ENCODE peak calls at places on chromosome 3, in six cellular contexts. One of them, this sample, is unnamed.

GRCh38 chr3:26460975-26461374 is 161.6 kb upstream of the LRRC3B start:
- DNase-seq in B cell: no peak
- DNase-seq in tibial artery: no peak
- DNase-seq in fibroblast of lung: no peak
- DNase-seq in GM20000: no peak
- DNase-seq in cardiac muscle cell: no peak
- DNase-seq in this sample: no peak

GRCh38 chr3:29906906-29907305 is 626.0 kb downstream of the RBMS3 start:
- DNase-seq in B cell: no peak
- DNase-seq in tibial artery: no peak
- DNase-seq in fibroblast of lung: no peak
- DNase-seq in GM20000: no peak
- DNase-seq in cardiac muscle cell: no peak
- DNase-seq in this sample: no peak

GRCh38 chr3:71301001-71301400 is 282.5 kb downstream of the FOXP1 start:
- DNase-seq in B cell: no peak
- DNase-seq in tibial artery: no peak
- DNase-seq in fibroblast of lung: no peak
- DNase-seq in GM20000: peak; percentile 16
- DNase-seq in cardiac muscle cell: no peak
- DNase-seq in this sample: peak; percentile 51

GRCh38 chr3:12994357-12994606 is 78.9 kb downstream of the IQSEC1 start:
- DNase-seq in B cell: peak; percentile 46
- DNase-seq in tibial artery: peak; percentile 81
- DNase-seq in fibroblast of lung: no peak
- DNase-seq in GM20000: peak; percentile 79
- DNase-seq in cardiac muscle cell: no peak
- DNase-seq in this sample: peak; percentile 43

GRCh38 chr3:195352895-195353488 is 82.0 kb upstream of the XXYLT1 start:
- DNase-seq in B cell: no peak
- DNase-seq in tibial artery: no peak
- DNase-seq in fibroblast of lung: peak; percentile 66
- DNase-seq in GM20000: no peak
- DNase-seq in cardiac muscle cell: no peak
- DNase-seq in this sample: no peak

GRCh38 chr3:49017978-49018706 is at the start of gene DALRD3:
- DNase-seq in B cell: peak; percentile 75
- DNase-seq in tibial artery: peak; percentile 84
- DNase-seq in fibroblast of lung: peak; percentile 67
- DNase-seq in GM20000: peak; percentile 91
- DNase-seq in cardiac muscle cell: peak; percentile 79
- DNase-seq in this sample: peak; percentile 71

GRCh38 chr3:128801779-128802369 is 75.9 kb downstream of the RAB7A start:
- DNase-seq in B cell: no peak
- DNase-seq in tibial artery: no peak
- DNase-seq in fibroblast of lung: no peak
- DNase-seq in GM20000: no peak
- DNase-seq in cardiac muscle cell: no peak
- DNase-seq in this sample: peak; percentile 69

GRCh38 chr3:124582621-124583437 is 147.4 kb upstream of the UMPS start:
- DNase-seq in B cell: no peak
- DNase-seq in tibial artery: no peak
- DNase-seq in fibroblast of lung: peak; percentile 38
- DNase-seq in GM20000: no peak
- DNase-seq in cardiac muscle cell: no peak
- DNase-seq in this sample: no peak

GRCh38 chr3:165128544-165128943 is 50.2 kb upstream of the SI start:
- DNase-seq in B cell: no peak
- DNase-seq in tibial artery: no peak
- DNase-seq in fibroblast of lung: no peak
- DNase-seq in GM20000: no peak
- DNase-seq in cardiac muscle cell: no peak
- DNase-seq in this sample: no peak

GRCh38 chr3:4986611-4987373 is 7.6 kb downstream of the BHLHE40 start:
- DNase-seq in B cell: peak; percentile 81
- DNase-seq in tibial artery: peak; percentile 99
- DNase-seq in fibroblast of lung: peak; percentile 99
- DNase-seq in GM20000: peak; percentile 73
- DNase-seq in cardiac muscle cell: peak; percentile 97
- DNase-seq in this sample: peak; percentile 91

GRCh38 chr3:194586839-194587238 is 46.4 kb downstream of the TMEM44 start:
- DNase-seq in B cell: no peak
- DNase-seq in tibial artery: no peak
- DNase-seq in fibroblast of lung: peak; percentile 97
- DNase-seq in GM20000: no peak
- DNase-seq in cardiac muscle cell: no peak
- DNase-seq in this sample: no peak

DNA sequence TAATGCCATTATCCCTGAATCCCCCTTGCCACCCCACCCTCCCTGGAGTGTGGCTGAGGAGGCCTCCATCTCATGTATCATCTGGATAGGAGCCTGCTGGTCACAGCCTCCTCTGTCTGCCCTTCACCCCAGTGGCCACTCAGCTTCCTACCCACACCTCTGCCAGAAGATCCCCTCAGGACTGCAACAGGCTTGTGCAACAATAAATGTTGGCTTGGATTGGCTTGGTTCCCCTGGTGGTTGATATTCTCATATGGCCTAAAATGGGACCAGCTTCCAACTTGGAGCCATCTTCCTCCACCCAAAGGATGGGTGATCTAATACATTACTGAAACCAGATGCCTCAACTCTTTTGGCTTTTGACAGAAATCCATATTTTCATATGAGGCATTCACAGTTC is 34.9 kb downstream of the VIPR1 start:
- DNase-seq in B cell: no peak
- DNase-seq in tibial artery: no peak
- DNase-seq in fibroblast of lung: no peak
- DNase-seq in GM20000: no peak
- DNase-seq in cardiac muscle cell: no peak
- DNase-seq in this sample: no peak
- TF ChIP-seq CTCF in B cell: no peak
- TF ChIP-seq CTCF in tibial artery: no peak
- TF ChIP-seq CTCF in fibroblast of lung: no peak
- TF ChIP-seq CTCF in GM20000: no peak
- TF ChIP-seq CTCF in cardiac muscle cell: no peak
- TF ChIP-seq CTCF in this sample: no peak

GRCh38 chr3:186589115-186589514 is 18.6 kb downstream of the DNAJB11 start:
- DNase-seq in B cell: no peak
- DNase-seq in tibial artery: no peak
- DNase-seq in fibroblast of lung: no peak
- DNase-seq in GM20000: no peak
- DNase-seq in cardiac muscle cell: peak; percentile 31
- DNase-seq in this sample: no peak
- TF ChIP-seq CTCF in B cell: no peak
- TF ChIP-seq CTCF in tibial artery: no peak
- TF ChIP-seq CTCF in fibroblast of lung: no peak
- TF ChIP-seq CTCF in GM20000: peak; percentile 9
- TF ChIP-seq CTCF in cardiac muscle cell: peak; percentile 44
- TF ChIP-seq CTCF in this sample: peak; percentile 19

GRCh38 chr3:81216192-81216591 is 545.3 kb downstream of the GBE1 start:
- DNase-seq in B cell: no peak
- DNase-seq in tibial artery: no peak
- DNase-seq in fibroblast of lung: peak; percentile 88
- DNase-seq in GM20000: no peak
- DNase-seq in cardiac muscle cell: no peak
- DNase-seq in this sample: no peak

GRCh38 chr3:81214626-81215025 is 546.8 kb downstream of the GBE1 start:
- DNase-seq in B cell: no peak
- DNase-seq in tibial artery: no peak
- DNase-seq in fibroblast of lung: peak; percentile 81
- DNase-seq in GM20000: no peak
- DNase-seq in cardiac muscle cell: no peak
- DNase-seq in this sample: no peak

GRCh38 chr3:81218023-81218422 is 543.4 kb downstream of the GBE1 start:
- DNase-seq in B cell: no peak
- DNase-seq in tibial artery: no peak
- DNase-seq in fibroblast of lung: peak; percentile 49
- DNase-seq in GM20000: no peak
- DNase-seq in cardiac muscle cell: peak; percentile 35
- DNase-seq in this sample: no peak
- TF ChIP-seq CTCF in B cell: no peak
- TF ChIP-seq CTCF in tibial artery: no peak
- TF ChIP-seq CTCF in fibroblast of lung: peak; percentile 58
- TF ChIP-seq CTCF in GM20000: peak; percentile 21
- TF ChIP-seq CTCF in cardiac muscle cell: peak; percentile 50
- TF ChIP-seq CTCF in this sample: no peak

DNA sequence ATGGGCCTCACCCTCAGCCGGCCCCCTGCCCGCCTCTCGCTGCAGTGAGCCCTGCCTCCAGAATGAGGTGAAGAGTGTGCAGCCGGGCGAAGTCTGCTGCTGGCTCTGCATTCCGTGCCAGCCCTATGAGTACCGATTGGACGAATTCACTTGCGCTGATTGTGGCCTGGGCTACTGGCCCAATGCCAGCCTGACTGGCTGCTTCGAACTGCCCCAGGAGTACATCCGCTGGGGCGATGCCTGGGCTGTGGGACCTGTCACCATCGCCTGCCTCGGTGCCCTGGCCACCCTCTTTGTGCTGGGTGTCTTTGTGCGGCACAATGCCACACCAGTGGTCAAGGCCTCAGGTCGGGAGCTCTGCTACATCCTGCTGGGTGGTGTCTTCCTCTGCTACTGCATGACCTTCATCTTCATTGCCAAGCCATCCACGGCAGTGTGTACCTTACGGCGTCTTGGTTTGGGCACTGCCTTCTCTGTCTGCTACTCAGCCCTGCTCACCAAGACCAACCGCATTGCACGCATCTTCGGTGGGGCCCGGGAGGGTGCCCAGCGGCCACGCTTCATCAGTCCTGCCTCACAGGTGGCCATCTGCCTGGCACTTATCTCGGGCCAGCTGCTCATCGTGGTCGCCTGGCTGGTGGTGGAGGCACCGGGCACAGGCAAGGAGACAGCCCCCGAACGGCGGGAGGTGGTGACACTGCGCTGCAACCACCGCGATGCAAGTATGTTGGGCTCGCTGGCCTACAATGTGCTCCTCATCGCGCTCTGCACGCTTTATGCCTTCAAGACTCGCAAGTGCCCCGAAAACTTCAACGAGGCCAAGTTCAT is 8.6 kb downstream of the GRM2 start:
- DNase-seq in B cell: no peak
- DNase-seq in tibial artery: no peak
- DNase-seq in fibroblast of lung: no peak
- DNase-seq in GM20000: peak; percentile 2
- DNase-seq in cardiac muscle cell: no peak
- DNase-seq in this sample: no peak
- TF ChIP-seq CTCF in B cell: no peak
- TF ChIP-seq CTCF in tibial artery: no peak
- TF ChIP-seq CTCF in fibroblast of lung: no peak
- TF ChIP-seq CTCF in GM20000: no peak
- TF ChIP-seq CTCF in cardiac muscle cell: no peak
- TF ChIP-seq CTCF in this sample: no peak

DNA sequence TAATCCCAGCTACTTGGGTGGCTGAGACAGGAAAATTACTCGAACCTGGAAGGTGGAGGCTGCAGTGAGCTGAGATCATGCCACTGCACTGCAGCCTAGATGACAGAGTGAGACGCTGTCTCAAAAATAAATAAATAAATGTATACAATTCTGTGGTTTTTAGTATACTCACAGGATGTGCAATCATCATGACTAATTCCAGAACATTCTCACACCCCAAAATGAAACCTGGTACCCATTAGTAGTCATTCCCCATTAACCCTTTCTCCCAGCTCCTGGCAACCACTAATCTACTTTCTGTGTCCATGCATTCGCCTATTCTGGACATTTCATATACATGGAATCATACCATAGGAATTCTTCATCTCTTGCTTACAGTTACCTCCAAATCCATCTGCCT is 44.5 kb downstream of the LRRFIP2 start:
- DNase-seq in B cell: no peak
- DNase-seq in tibial artery: no peak
- DNase-seq in fibroblast of lung: peak; percentile 31
- DNase-seq in GM20000: no peak
- DNase-seq in cardiac muscle cell: no peak
- DNase-seq in this sample: no peak
- TF ChIP-seq CTCF in B cell: no peak
- TF ChIP-seq CTCF in tibial artery: no peak
- TF ChIP-seq CTCF in fibroblast of lung: no peak
- TF ChIP-seq CTCF in GM20000: no peak
- TF ChIP-seq CTCF in cardiac muscle cell: no peak
- TF ChIP-seq CTCF in this sample: no peak

DNA sequence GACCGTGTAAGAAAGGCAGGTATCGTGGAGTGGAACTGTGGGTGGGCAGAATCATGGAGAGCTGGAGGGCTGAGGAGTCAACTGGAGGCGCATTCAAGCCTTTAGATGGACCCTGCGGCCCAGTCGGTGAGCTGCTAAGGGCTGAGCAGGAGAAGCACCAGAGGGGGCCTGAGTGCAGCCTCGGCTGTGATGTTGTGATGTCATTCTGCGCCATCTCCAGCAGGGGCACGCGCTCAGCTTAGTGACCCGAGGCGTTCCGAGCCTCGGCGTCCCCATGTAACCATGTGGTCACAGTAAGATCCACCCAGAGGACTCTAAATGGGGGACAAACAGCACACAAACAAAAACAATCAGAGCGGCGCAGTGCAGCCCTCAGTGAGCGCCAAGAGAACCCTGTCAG is 76.8 kb downstream of the VGLL4 start:
- DNase-seq in B cell: no peak
- DNase-seq in tibial artery: no peak
- DNase-seq in fibroblast of lung: no peak
- DNase-seq in GM20000: peak; percentile 9
- DNase-seq in cardiac muscle cell: no peak
- DNase-seq in this sample: no peak
- TF ChIP-seq CTCF in B cell: no peak
- TF ChIP-seq CTCF in tibial artery: no peak
- TF ChIP-seq CTCF in fibroblast of lung: no peak
- TF ChIP-seq CTCF in GM20000: no peak
- TF ChIP-seq CTCF in cardiac muscle cell: no peak
- TF ChIP-seq CTCF in this sample: no peak

GRCh38 chr3:135514064-135514455 is 451.5 kb upstream of the PPP2R3A start:
- DNase-seq in B cell: no peak
- DNase-seq in tibial artery: no peak
- DNase-seq in fibroblast of lung: no peak
- DNase-seq in GM20000: no peak
- DNase-seq in cardiac muscle cell: no peak
- DNase-seq in this sample: no peak
- TF ChIP-seq CTCF in B cell: no peak
- TF ChIP-seq CTCF in tibial artery: no peak
- TF ChIP-seq CTCF in fibroblast of lung: no peak
- TF ChIP-seq CTCF in GM20000: no peak
- TF ChIP-seq CTCF in cardiac muscle cell: no peak
- TF ChIP-seq CTCF in this sample: no peak

DNA sequence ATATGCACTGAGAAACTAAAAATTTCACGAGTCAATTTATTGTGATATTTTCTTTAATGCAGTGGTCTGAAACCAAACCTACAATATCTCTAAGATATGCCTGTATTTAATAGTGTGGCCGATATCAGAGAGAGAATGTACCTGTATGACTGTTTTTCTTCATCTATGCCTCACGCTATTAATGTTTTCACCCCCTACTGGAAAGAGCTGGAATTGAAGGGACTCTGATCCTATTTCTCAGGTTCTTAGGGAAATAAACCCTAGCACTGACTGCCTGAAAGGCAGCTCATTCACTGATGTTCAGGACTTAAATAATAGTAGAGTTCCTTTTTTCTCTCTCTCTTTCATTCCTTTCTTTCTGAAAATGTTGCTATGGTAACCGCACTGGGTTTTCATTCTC is 1135.9 kb downstream of the IGSF11 start:
- DNase-seq in B cell: no peak
- DNase-seq in tibial artery: no peak
- DNase-seq in fibroblast of lung: no peak
- DNase-seq in GM20000: no peak
- DNase-seq in cardiac muscle cell: no peak
- DNase-seq in this sample: no peak
- TF ChIP-seq CTCF in B cell: no peak
- TF ChIP-seq CTCF in tibial artery: no peak
- TF ChIP-seq CTCF in fibroblast of lung: peak; percentile 19
- TF ChIP-seq CTCF in GM20000: peak; percentile 27
- TF ChIP-seq CTCF in cardiac muscle cell: peak; percentile 44
- TF ChIP-seq CTCF in this sample: no peak

GRCh38 chr3:86785381-86785780 is 205.6 kb downstream of the VGLL3 start:
- DNase-seq in B cell: no peak
- DNase-seq in tibial artery: no peak
- DNase-seq in fibroblast of lung: peak; percentile 48
- DNase-seq in GM20000: no peak
- DNase-seq in cardiac muscle cell: no peak
- DNase-seq in this sample: no peak
- TF ChIP-seq CTCF in B cell: no peak
- TF ChIP-seq CTCF in tibial artery: peak; percentile 39
- TF ChIP-seq CTCF in fibroblast of lung: no peak
- TF ChIP-seq CTCF in GM20000: no peak
- TF ChIP-seq CTCF in cardiac muscle cell: peak; percentile 52
- TF ChIP-seq CTCF in this sample: no peak

This sample was measured in activated CD8-positive, alpha-beta T cell treated with anti-CD3 and anti-CD28 coated beads for 36 hours.